ENCODE peak calls at places on chromosomes 13 and 19, in nine cellular contexts. N, U, J, F, O, E, H, T and M are unnamed samples. For H3K27me3, the result is how much of the 10 kb centered on the place peaks cover.

GRCh38 chr13:111429064-111429558 is 108.7 kb downstream of the TEX29 start:
- DNase-seq in E (peak), N (peak), U (peak), F (no peak), O (no peak), H (peak), J (no peak), T (peak), M (peak)

GRCh38 chr13:73063166-73063565 is 4.4 kb downstream of the KLF5 start:
- DNase-seq in O (no peak), T (no peak), E (no peak), J (no peak), H (no peak), U (no peak), N (no peak), F (no peak), M (no peak)

GRCh38 chr19:16571689-16572331 is 405 bp downstream of the SLC35E1 start:
- DNase-seq in T (peak), U (peak), J (no peak), N (no peak), F (no peak), H (peak), E (no peak), O (no peak), M (no peak)

GRCh38 chr19:12793290-12794195 is 2.3 kb downstream of the JUNB start:
- DNase-seq in H (peak), F (peak), T (peak), J (no peak), E (peak), N (peak), O (peak), U (peak), M (peak)

GRCh38 chr13:113666324-113666660 is 727 bp upstream of the GRK1 start:
- DNase-seq in J (no peak), T (no peak), U (no peak), N (no peak), F (no peak), E (no peak), H (no peak), O (no peak), M (no peak)

GRCh38 chr13:98890186-98890585 is 87.7 kb downstream of the DOCK9 start:
- DNase-seq in T (no peak), O (no peak), E (peak), F (peak), U (no peak), H (peak), J (peak), N (no peak), M (no peak)

GRCh38 chr19:21135433-21135832 is 6.4 kb upstream of the ZNF431 start:
- DNase-seq in F (no peak), N (no peak), E (no peak), U (no peak), J (no peak), T (no peak), H (no peak), O (no peak), M (no peak)

GRCh38 chr13:52353116-52353718 is 52.8 kb downstream of the THSD1 start:
- DNase-seq in O (no peak), T (no peak), F (no peak), E (peak), H (peak), J (no peak), N (no peak), U (no peak), M (no peak)

GRCh38 chr13:43270043-43270830 is 246.9 kb downstream of the DNAJC15 start:
- DNase-seq in E (no peak), U (no peak), F (no peak), O (no peak), H (peak), N (no peak), T (no peak), J (no peak), M (no peak)

GRCh38 chr19:6481541-6482342 is at the start of gene DENND1C:
- DNase-seq in F (peak), O (peak), T (peak), U (peak), J (no peak), H (peak), E (no peak), N (no peak), M (peak)

GRCh38 chr19:29533578-29534544 is 8.1 kb downstream of the VSTM2B start:
- DNase-seq in N (no peak), U (no peak), E (no peak), O (no peak), F (no peak), J (no peak), H (no peak), T (no peak), M (no peak)

GRCh38 chr13:35485451-35485850 is 9.0 kb upstream of the MAB21L1 start:
- DNase-seq in O (no peak), N (no peak), U (no peak), E (no peak), F (no peak), J (no peak), T (no peak), H (no peak), M (no peak)

GRCh38 chr13:44815507-44816074 is 173.7 kb downstream of the NUFIP1 start:
- DNase-seq in J (peak), O (no peak), H (peak), N (peak), T (no peak), E (peak), F (no peak), U (peak), M (no peak)

GRCh38 chr19:7815325-7815724 is 14.7 kb upstream of the EVI5L start:
- DNase-seq in F (no peak), U (no peak), O (no peak), E (no peak), J (no peak), T (no peak), H (no peak), N (no peak), M (no peak)

GRCh38 chr13:33108620-33109019 is 92.4 kb downstream of the KL start:
- DNase-seq in F (no peak), T (no peak), U (no peak), E (no peak), J (no peak), O (no peak), H (peak), N (no peak), M (no peak)

GRCh38 chr13:88656751-88657150 is 985.6 kb downstream of the SLITRK5 start:
- DNase-seq in J (no peak), O (no peak), T (no peak), E (no peak), N (no peak), U (no peak), F (no peak), H (no peak), M (no peak)

GRCh38 chr13:79541426-79542049 is 60.6 kb downstream of the NDFIP2 start:
- DNase-seq in F (no peak), E (peak), U (no peak), O (no peak), H (peak), N (no peak), J (no peak), T (no peak), M (no peak)

GRCh38 chr19:28864577-28865042 is 348.3 kb downstream of the UQCRFS1 start:
- DNase-seq in J (no peak), H (peak), O (no peak), T (no peak), U (peak), F (no peak), E (no peak), N (no peak), M (peak)

GRCh38 chr19:17655751-17656480 is 32.2 kb downstream of the UNC13A start:
- DNase-seq in O (no peak), H (no peak), E (no peak), T (peak), J (no peak), F (no peak), N (no peak), U (no peak), M (no peak)

GRCh38 chr19:17658666-17659065 is 29.5 kb downstream of the UNC13A start:
- DNase-seq in F (no peak), J (no peak), H (peak), E (no peak), N (no peak), T (no peak), U (no peak), O (no peak), M (no peak)

GRCh38 chr19:17656970-17657369 is 31.2 kb downstream of the UNC13A start:
- DNase-seq in O (no peak), F (no peak), E (no peak), J (no peak), T (peak), H (no peak), U (no peak), N (no peak), M (no peak)

GRCh38 chr19:17659996-17660395 is 28.2 kb downstream of the UNC13A start:
- DNase-seq in J (no peak), F (no peak), H (no peak), O (no peak), T (peak), E (no peak), N (no peak), U (peak), M (no peak)

GRCh38 chr19:17658240-17658639 is 29.9 kb downstream of the UNC13A start:
- DNase-seq in N (no peak), O (no peak), F (no peak), E (no peak), U (no peak), J (no peak), T (no peak), H (no peak), M (no peak)
- H3K27me3 ChIP-seq in N (under half), O (under half), F (under half), E (under half), U (under half), J (under half), T (under half), H (under half), M (under half)

DNA sequence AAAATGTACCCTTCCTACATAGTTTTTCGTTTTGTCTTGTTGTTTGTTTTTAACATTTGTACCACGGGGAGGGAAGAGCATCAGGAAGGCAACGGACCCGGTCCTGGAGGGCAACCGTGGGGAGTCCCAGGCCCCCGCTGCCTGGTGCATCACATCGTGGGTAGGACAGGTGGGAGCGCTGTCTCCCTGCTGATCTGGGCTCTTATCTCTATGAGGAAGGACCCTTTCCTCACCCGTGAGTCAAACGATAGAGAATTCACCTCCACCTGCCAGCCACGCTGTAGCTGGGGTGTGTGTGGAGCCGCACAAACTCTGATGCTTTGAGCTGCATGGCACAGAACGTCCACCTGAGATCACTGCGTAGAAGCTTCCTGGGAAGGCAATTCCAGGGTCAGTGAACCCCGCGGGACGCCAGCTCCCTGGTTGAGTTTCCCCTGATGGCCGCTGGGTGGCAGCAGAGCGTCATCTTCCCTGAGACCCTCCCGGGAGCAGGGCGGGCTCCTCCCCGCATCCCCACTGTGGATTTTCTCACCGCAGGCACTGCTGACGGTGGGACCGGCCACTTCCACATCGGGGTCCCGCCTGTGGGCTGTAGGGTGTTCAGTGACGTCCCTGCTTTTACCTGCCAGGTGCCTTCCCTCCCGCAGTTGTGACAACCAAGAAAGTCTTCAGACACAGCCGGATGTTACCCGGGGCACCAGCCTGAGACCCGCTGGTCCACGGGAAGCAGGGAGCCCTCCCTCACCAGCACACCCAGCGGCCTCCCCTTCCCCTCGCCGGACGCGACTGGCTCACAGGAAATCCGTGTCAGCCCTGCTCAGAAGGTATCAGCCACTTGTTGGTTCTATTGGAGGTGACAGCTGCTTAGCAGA is 54.7 kb downstream of the ZNF787 start:
- DNase-seq in F (peak), E (peak), H (peak), O (peak), U (peak), T (peak), J (no peak), N (peak), M (peak)
- H3K4me3 ChIP-seq in F (peak), E (peak), H (no peak), O (no peak), U (no peak), T (no peak), J (no peak), N (no peak), M (peak)

DNA sequence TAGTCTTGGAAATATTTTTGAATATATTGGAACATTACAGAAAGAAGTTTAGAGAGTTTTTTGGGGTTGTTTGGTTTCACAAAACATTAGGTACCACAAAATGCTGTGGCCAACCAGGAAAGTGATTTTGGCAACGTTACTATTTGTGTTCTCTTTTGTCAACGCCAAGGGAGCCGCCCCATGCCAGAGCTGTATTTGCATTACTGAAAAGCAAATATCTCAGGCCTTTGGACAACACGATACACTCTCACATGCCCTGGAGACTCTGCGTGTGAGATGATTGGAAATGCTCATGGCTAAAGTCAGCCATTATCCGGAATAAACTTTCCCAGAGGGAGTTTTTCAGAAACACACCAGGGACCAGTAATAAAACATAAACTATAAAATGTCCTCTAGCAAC is 324.6 kb downstream of the SHISA2 start:
- DNase-seq in H (no peak), O (no peak), F (no peak), U (no peak), T (peak), E (no peak), N (peak), J (no peak), M (no peak)
- H3K27me3 ChIP-seq in H (under half), O (under half), F (under half), U (under half), T (under half), E (under half), N (under half), J (under half), M (under half)

DNA sequence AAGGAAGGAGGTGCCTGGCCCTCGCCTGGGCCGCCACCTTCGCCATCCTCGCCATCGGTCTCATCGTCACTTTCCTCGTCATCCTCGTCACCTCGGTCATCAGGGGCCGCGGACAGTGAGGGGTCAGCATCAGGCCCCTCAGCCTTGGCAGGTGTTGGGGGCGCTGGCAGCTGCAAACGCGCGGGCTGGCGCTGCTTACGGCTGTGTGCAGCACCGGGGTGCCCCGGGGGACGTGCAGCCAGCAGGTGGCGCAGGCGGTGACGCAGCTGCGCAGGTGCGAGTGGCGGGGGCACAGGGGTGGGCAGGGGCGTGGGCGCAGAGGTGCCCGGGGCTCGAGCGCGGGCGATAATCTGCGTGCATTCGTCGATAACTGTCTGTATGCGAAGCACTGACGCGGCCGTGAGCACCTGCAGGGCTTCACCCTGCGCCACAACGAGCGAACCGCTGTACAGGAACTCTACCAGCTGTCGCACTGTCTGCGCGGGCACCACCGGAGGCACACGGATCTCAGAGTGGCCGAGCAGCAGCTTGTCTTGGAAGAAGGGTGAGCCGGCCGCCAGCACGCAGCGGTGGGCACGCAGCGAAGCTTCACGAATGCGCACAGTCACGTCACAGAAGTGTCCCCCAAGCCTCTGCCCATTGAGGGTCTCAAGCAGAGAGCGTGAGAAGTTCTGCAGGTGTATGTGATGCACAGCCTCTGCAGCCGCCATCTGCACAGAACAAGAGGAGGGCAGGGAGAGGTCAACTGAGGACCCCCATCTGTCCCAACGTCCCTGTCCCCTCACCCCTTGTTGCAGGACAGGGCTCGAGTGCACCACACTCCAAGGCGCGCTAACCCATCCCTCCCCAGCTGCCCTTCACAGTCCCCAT is 2.4 kb downstream of the ZBTB45 start:
- DNase-seq in H (no peak), T (peak), J (no peak), O (no peak), N (no peak), U (no peak), E (no peak), F (no peak), M (no peak)
- H3K4me3 ChIP-seq in H (no peak), T (no peak), J (no peak), O (no peak), N (no peak), U (no peak), E (no peak), F (no peak), M (no peak)

DNA sequence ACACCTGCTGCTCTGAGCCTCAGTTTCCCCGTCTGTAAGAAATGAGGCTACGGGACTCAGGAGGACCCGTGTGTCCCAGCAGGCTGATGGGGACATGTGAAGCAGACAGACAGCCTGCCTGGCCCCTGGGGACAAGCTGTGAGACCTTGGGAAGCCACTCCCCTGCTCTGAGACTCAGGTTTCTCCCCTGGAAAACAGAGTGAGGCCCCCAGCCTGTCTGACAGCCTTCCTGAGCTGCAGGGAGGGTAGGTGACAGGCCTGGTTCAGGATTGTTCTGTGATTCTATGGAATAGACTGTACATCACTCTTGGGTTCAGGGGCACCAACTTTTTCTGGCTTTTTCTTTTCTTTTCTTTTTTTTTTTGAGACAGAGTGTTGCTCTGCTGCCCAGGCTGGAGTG is 2.9 kb upstream of the NTF4 start:
- DNase-seq in O (no peak), E (no peak), J (no peak), U (no peak), H (no peak), F (no peak), N (no peak), T (no peak), M (no peak)
- H3K27me3 ChIP-seq in O (under half), E (under half), J (under half), U (under half), H (under half), F (under half), N (under half), T (half or more), M (under half)

DNA sequence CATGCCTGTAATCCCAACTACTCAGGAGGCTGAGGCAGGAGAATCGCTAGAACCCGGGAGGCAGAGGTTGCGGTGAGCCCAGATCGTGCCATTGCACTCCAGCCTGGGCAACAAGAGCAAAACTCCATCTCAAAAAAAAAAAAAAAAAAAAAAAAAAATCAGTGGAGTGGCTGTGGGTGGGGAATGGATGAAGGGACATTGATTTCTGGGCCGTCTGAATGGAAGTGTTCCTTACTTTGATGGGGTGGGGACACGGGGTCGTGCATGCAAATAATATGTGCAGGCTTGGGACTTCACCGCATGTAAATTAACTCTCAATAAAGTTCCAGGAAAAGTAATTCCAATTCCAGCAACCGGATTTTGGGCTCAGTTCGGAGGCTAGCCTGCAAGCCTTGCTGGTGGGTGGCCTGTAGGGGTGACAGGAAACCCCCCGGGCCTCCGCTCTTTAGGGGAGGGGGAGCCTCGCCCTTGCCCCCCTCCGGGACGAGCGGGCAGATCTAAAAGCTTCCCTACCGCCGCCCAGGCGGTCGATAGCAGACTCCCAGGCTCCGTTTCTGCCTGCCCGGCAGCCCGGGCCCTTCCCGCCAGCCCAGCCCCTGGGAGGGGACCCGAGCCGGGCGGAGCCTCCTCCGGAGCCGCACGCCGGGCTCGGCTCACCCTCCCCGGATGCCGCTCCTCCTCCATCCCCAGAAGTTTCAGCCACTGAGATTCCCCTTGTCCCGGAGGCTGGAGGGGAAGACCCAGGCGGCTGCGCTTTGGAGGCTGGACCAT is 48.0 kb upstream of the ADGRE5 start:
- DNase-seq in N (peak), E (no peak), J (no peak), O (no peak), H (peak), T (peak), F (no peak), U (peak), M (peak)
- H3K4me3 ChIP-seq in N (peak), E (peak), J (no peak), O (peak), H (no peak), T (no peak), F (peak), U (no peak), M (peak)

DNA sequence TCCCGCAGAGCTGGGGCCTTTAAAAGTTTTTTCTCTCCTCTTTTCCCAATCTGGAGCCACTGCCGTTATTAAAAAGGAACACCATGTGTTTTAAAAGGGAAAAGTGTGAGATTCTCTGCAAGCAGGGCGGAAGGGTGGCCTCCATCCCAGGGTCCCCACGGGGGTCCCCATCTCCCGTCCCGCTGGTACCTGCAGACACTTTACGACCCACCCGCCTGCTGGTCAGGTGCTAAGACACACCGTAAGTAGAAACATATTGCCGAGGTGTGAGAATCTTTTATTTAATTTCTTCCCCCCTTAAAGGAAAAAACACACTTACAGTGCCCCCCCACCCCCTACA is 1.8 kb downstream of the CRLF1 start:
- DNase-seq in O (no peak), N (no peak), E (no peak), J (no peak), F (no peak), H (no peak), T (no peak), U (no peak), M (no peak)
- H3K27me3 ChIP-seq in O (under half), N (half or more), E (half or more), J (half or more), F (half or more), H (half or more), T (half or more), U (half or more), M (half or more)